ENCODE peak calls at places on chromosomes 5 and 9, in six cellular contexts. One of them, this sample, is unnamed.

GRCh38 chr9:118963674-118964073 is 405.6 kb downstream of the BRINP1 start:
- DNase-seq in spleen: no peak
- DNase-seq in PC-9: no peak
- DNase-seq in cardiac muscle cell: no peak
- DNase-seq in suprapubic skin: no peak
- DNase-seq in tibial artery: no peak
- DNase-seq in this sample: no peak

GRCh38 chr9:94915476-94916450 is 189.3 kb downstream of the AOPEP start:
- DNase-seq in suprapubic skin: no peak
- DNase-seq in spleen: no peak
- DNase-seq in tibial artery: no peak
- DNase-seq in PC-9: no peak
- DNase-seq in cardiac muscle cell: no peak
- DNase-seq in this sample: no peak

GRCh38 chr9:90680534-90680933 is 37.9 kb upstream of the DIRAS2 start:
- DNase-seq in spleen: no peak
- DNase-seq in suprapubic skin: no peak
- DNase-seq in PC-9: no peak
- DNase-seq in cardiac muscle cell: no peak
- DNase-seq in tibial artery: no peak
- DNase-seq in this sample: no peak

GRCh38 chr9:115939065-115939765 is 214.4 kb upstream of the PAPPA start:
- DNase-seq in suprapubic skin: no peak
- DNase-seq in spleen: no peak
- DNase-seq in tibial artery: no peak
- DNase-seq in PC-9: peak; percentile 35
- DNase-seq in cardiac muscle cell: no peak
- DNase-seq in this sample: no peak

GRCh38 chr5:151495330-151495729 is 47.9 kb downstream of the SLC36A1 start:
- DNase-seq in PC-9: no peak
- DNase-seq in spleen: no peak
- DNase-seq in cardiac muscle cell: no peak
- DNase-seq in suprapubic skin: no peak
- DNase-seq in tibial artery: no peak
- DNase-seq in this sample: no peak

GRCh38 chr5:89930591-89931383 is 478.8 kb downstream of the CETN3 start:
- DNase-seq in PC-9: peak; percentile 67
- DNase-seq in tibial artery: no peak
- DNase-seq in cardiac muscle cell: no peak
- DNase-seq in spleen: no peak
- DNase-seq in suprapubic skin: no peak
- DNase-seq in this sample: no peak

GRCh38 chr9:129897263-129897662 is 62.0 kb downstream of the USP20 start:
- DNase-seq in PC-9: no peak
- DNase-seq in tibial artery: no peak
- DNase-seq in suprapubic skin: no peak
- DNase-seq in spleen: no peak
- DNase-seq in cardiac muscle cell: no peak
- DNase-seq in this sample: no peak

GRCh38 chr5:143426437-143426991 is 23.0 kb upstream of the NR3C1 start:
- DNase-seq in tibial artery: no peak
- DNase-seq in PC-9: no peak
- DNase-seq in cardiac muscle cell: no peak
- DNase-seq in suprapubic skin: no peak
- DNase-seq in spleen: no peak
- DNase-seq in this sample: no peak

GRCh38 chr5:171127314-171127713 is 181.7 kb upstream of the TLX3 start:
- DNase-seq in spleen: no peak
- DNase-seq in suprapubic skin: no peak
- DNase-seq in tibial artery: no peak
- DNase-seq in PC-9: no peak
- DNase-seq in cardiac muscle cell: no peak
- DNase-seq in this sample: no peak

GRCh38 chr5:137666901-137667300 is 69.0 kb downstream of the KLHL3 start:
- DNase-seq in PC-9: no peak
- DNase-seq in cardiac muscle cell: no peak
- DNase-seq in spleen: no peak
- DNase-seq in tibial artery: no peak
- DNase-seq in suprapubic skin: no peak
- DNase-seq in this sample: no peak

GRCh38 chr5:67453526-67453925 is 256.9 kb upstream of the CD180 start:
- DNase-seq in suprapubic skin: no peak
- DNase-seq in PC-9: no peak
- DNase-seq in spleen: no peak
- DNase-seq in tibial artery: no peak
- DNase-seq in cardiac muscle cell: no peak
- DNase-seq in this sample: no peak

GRCh38 chr9:81182421-81182820 is 506.9 kb downstream of the TLE1 start:
- DNase-seq in cardiac muscle cell: no peak
- DNase-seq in spleen: no peak
- DNase-seq in tibial artery: no peak
- DNase-seq in suprapubic skin: no peak
- DNase-seq in PC-9: peak; percentile 40
- DNase-seq in this sample: no peak

GRCh38 chr5:90264930-90265857 is 144.4 kb downstream of the CETN3 start:
- DNase-seq in cardiac muscle cell: peak; percentile 70
- DNase-seq in suprapubic skin: peak; percentile 58
- DNase-seq in spleen: peak; percentile 79
- DNase-seq in tibial artery: peak; percentile 75
- DNase-seq in PC-9: no peak
- DNase-seq in this sample: peak; percentile 68

GRCh38 chr9:97386733-97387503 is 25.0 kb upstream of the TDRD7 start:
- DNase-seq in tibial artery: no peak
- DNase-seq in cardiac muscle cell: peak; percentile 83
- DNase-seq in suprapubic skin: no peak
- DNase-seq in spleen: peak; percentile 86
- DNase-seq in PC-9: no peak
- DNase-seq in this sample: peak; percentile 45

GRCh38 chr9:29437515-29437914 is 1864.2 kb upstream of the C9orf72 start:
- DNase-seq in PC-9: no peak
- DNase-seq in cardiac muscle cell: no peak
- DNase-seq in suprapubic skin: no peak
- DNase-seq in spleen: no peak
- DNase-seq in tibial artery: no peak
- DNase-seq in this sample: no peak

GRCh38 chr9:96232539-96233241 is 69.3 kb downstream of the HSD17B3 start:
- DNase-seq in tibial artery: peak; percentile 81
- DNase-seq in suprapubic skin: no peak
- DNase-seq in cardiac muscle cell: peak; percentile 64
- DNase-seq in spleen: no peak
- DNase-seq in PC-9: peak; percentile 51
- DNase-seq in this sample: peak; percentile 84

GRCh38 chr5:54669285-54669684 is 151.7 kb downstream of the SNX18 start:
- DNase-seq in tibial artery: no peak
- DNase-seq in spleen: no peak
- DNase-seq in cardiac muscle cell: no peak
- DNase-seq in suprapubic skin: no peak
- DNase-seq in PC-9: no peak
- DNase-seq in this sample: no peak

GRCh38 chr5:1522601-1523479 is 920 bp downstream of the LPCAT1 start:
- DNase-seq in PC-9: no peak
- DNase-seq in suprapubic skin: peak; percentile 66
- DNase-seq in cardiac muscle cell: peak; percentile 42
- DNase-seq in tibial artery: peak; percentile 65
- DNase-seq in spleen: peak; percentile 90
- DNase-seq in this sample: peak; percentile 26

GRCh38 chr5:105752801-105753200 is 1917.9 kb downstream of the EFNA5 start:
- DNase-seq in cardiac muscle cell: no peak
- DNase-seq in suprapubic skin: no peak
- DNase-seq in tibial artery: no peak
- DNase-seq in spleen: no peak
- DNase-seq in PC-9: no peak
- DNase-seq in this sample: no peak

GRCh38 chr5:173583384-173583783 is 33.1 kb downstream of the BOD1 start:
- DNase-seq in spleen: no peak
- DNase-seq in tibial artery: no peak
- DNase-seq in PC-9: no peak
- DNase-seq in cardiac muscle cell: no peak
- DNase-seq in suprapubic skin: no peak
- DNase-seq in this sample: no peak

GRCh38 chr5:40410231-40410861 is 269.4 kb upstream of the PTGER4 start:
- DNase-seq in suprapubic skin: no peak
- DNase-seq in tibial artery: no peak
- DNase-seq in cardiac muscle cell: no peak
- DNase-seq in PC-9: peak; percentile 44
- DNase-seq in spleen: no peak
- DNase-seq in this sample: no peak

GRCh38 chr9:89494199-89494598 is 3.7 kb downstream of the SEMA4D start:
- DNase-seq in suprapubic skin: no peak
- DNase-seq in cardiac muscle cell: no peak
- DNase-seq in tibial artery: no peak
- DNase-seq in PC-9: no peak
- DNase-seq in spleen: no peak
- DNase-seq in this sample: no peak

GRCh38 chr9:6184749-6185645 is 30.6 kb upstream of the IL33 start:
- DNase-seq in suprapubic skin: no peak
- DNase-seq in spleen: no peak
- DNase-seq in PC-9: no peak
- DNase-seq in tibial artery: no peak
- DNase-seq in cardiac muscle cell: no peak
- DNase-seq in this sample: peak; percentile 46

GRCh38 chr5:123585871-123586270 is 73.9 kb downstream of the CSNK1G3 start:
- DNase-seq in tibial artery: no peak
- DNase-seq in suprapubic skin: no peak
- DNase-seq in spleen: no peak
- DNase-seq in cardiac muscle cell: no peak
- DNase-seq in PC-9: no peak
- DNase-seq in this sample: no peak

GRCh38 chr9:76629205-76629990 is 134.8 kb upstream of the PCA3 start:
- DNase-seq in cardiac muscle cell: no peak
- DNase-seq in spleen: no peak
- DNase-seq in tibial artery: no peak
- DNase-seq in PC-9: no peak
- DNase-seq in suprapubic skin: no peak
- DNase-seq in this sample: no peak

GRCh38 chr9:137050570-137050969 is 3.3 kb downstream of the ENTPD2 start:
- DNase-seq in cardiac muscle cell: no peak
- DNase-seq in spleen: no peak
- DNase-seq in suprapubic skin: no peak
- DNase-seq in PC-9: no peak
- DNase-seq in tibial artery: no peak
- DNase-seq in this sample: no peak

GRCh38 chr9:125889524-125890473 is 142.6 kb downstream of the PBX3 start:
- DNase-seq in cardiac muscle cell: peak; percentile 66
- DNase-seq in PC-9: no peak
- DNase-seq in suprapubic skin: no peak
- DNase-seq in spleen: peak; percentile 82
- DNase-seq in tibial artery: no peak
- DNase-seq in this sample: peak; percentile 11

GRCh38 chr9:75891277-75892167 is 1.0 kb downstream of the PCSK5 start:
- DNase-seq in cardiac muscle cell: peak; percentile 30
- DNase-seq in tibial artery: peak; percentile 73
- DNase-seq in spleen: peak; percentile 77
- DNase-seq in suprapubic skin: peak; percentile 70
- DNase-seq in PC-9: peak; percentile 37
- DNase-seq in this sample: peak; percentile 30

GRCh38 chr5:107305999-107306398 is 364.7 kb downstream of the EFNA5 start:
- DNase-seq in PC-9: no peak
- DNase-seq in cardiac muscle cell: no peak
- DNase-seq in spleen: no peak
- DNase-seq in tibial artery: no peak
- DNase-seq in suprapubic skin: no peak
- DNase-seq in this sample: no peak
- H3K27ac ChIP-seq in PC-9: no peak overlapping the region
- H3K27ac ChIP-seq in cardiac muscle cell: no peak overlapping the region
- H3K27ac ChIP-seq in spleen: no peak overlapping the region
- H3K27ac ChIP-seq in tibial artery: no peak overlapping the region
- H3K27ac ChIP-seq in suprapubic skin: no peak overlapping the region
- H3K27ac ChIP-seq in this sample: no peak overlapping the region

DNA sequence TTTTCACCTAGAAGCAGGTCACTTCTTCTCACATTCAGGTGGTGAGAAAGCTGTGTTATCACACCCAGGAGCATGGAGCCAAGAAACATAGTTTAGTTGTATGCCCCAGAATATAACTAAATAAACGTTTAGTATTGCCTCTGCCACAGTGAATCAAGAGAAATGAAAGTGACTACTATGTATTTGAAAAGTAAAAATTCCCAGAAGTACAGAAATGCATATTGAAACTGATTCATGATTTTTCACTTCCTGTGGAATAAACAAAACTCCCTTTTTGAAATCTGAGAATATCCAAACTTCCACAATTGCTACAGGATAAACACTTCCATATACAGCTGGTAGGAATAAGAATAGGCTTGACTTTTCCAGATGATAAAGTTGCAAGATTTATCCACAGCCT is 15.3 kb upstream of the NINJ1 start:
- DNase-seq in PC-9: no peak
- DNase-seq in tibial artery: no peak
- DNase-seq in suprapubic skin: no peak
- DNase-seq in cardiac muscle cell: no peak
- DNase-seq in spleen: no peak
- DNase-seq in this sample: no peak
- H3K4me1 ChIP-seq in PC-9: no peaks in the 10 kb centered on the region
- H3K4me1 ChIP-seq in tibial artery: peaks cover 2% of the 10 kb centered on the region
- H3K4me1 ChIP-seq in suprapubic skin: peaks cover 4% of the 10 kb centered on the region
- H3K4me1 ChIP-seq in cardiac muscle cell: no peaks in the 10 kb centered on the region
- H3K4me1 ChIP-seq in spleen: peaks cover 13% of the 10 kb centered on the region
- H3K4me1 ChIP-seq in this sample: no peaks in the 10 kb centered on the region

DNA sequence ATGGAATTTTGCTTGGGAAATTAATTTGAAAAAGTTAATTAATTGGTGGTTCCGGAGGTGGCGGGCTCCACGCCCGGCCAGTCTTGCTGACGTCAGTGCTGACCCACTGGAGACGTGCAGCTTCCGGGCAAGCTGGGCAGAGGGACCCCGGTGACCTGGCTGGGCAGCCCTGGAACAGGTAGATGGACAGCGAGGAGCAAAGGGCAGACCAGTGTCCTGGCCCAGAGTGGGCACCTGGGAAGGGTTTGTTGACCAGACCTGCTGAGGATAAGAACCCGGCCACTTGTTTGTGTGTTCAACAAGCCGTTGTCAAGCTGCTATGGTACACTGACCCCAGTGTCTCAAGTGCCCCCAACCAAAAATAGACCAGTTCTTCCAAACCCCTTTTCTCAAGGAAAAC is 17.5 kb downstream of the CXXC5 start:
- DNase-seq in cardiac muscle cell: no peak
- DNase-seq in suprapubic skin: no peak
- DNase-seq in tibial artery: no peak
- DNase-seq in PC-9: no peak
- DNase-seq in spleen: no peak
- DNase-seq in this sample: no peak
- H3K27ac ChIP-seq in cardiac muscle cell: peak overlapping the region; percentile 68
- H3K27ac ChIP-seq in suprapubic skin: peak overlapping the region; percentile 40
- H3K27ac ChIP-seq in tibial artery: peak overlapping the region; percentile 88
- H3K27ac ChIP-seq in PC-9: no peak overlapping the region
- H3K27ac ChIP-seq in spleen: peak overlapping the region; percentile 95
- H3K27ac ChIP-seq in this sample: no peak overlapping the region

DNA sequence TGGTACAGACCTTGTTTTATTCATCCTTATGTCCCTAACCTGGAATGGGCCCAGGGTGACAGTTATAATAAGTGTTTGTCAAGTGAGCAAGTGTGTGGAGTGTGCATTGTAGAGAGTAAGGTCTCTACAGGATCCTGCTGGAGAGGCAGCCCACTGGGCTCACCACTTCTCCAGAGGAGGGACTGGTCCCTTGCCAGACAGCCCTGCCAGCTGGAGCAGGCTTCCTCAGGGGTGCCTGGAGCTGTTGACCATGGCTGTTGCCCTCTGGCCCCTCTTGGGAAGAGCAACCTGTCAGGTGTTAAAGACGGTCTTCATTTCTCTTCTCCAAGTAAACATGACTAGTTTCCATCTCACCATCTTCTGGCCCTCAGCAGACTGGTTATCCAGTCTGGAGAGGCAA is 20.0 kb downstream of the IRF1 start:
- DNase-seq in PC-9: no peak
- DNase-seq in tibial artery: peak; percentile 51
- DNase-seq in suprapubic skin: peak; percentile 43
- DNase-seq in cardiac muscle cell: no peak
- DNase-seq in spleen: peak; percentile 70
- DNase-seq in this sample: peak; percentile 14
- H3K4me1 ChIP-seq in PC-9: peaks cover 9% of the 10 kb centered on the region
- H3K4me1 ChIP-seq in tibial artery: peaks cover 9% of the 10 kb centered on the region
- H3K4me1 ChIP-seq in suprapubic skin: peaks cover 20% of the 10 kb centered on the region
- H3K4me1 ChIP-seq in cardiac muscle cell: no peaks in the 10 kb centered on the region
- H3K4me1 ChIP-seq in spleen: peaks cover 100% of the 10 kb centered on the region
- H3K4me1 ChIP-seq in this sample: peaks cover 4% of the 10 kb centered on the region